ENCODE peak calls at places on chromosomes 13 and 19, in eight cellular contexts. K is A673, H is astrocyte, T is Calu3, W is ascending aorta, E is GM06990, L is right atrium auricular region, X is endothelial cell. B is an unnamed sample.

GRCh38 chr19:43934055-43934984 is 762 bp downstream of the ZNF45 start:
- DNase-seq in H (peak), T (no peak), L (no peak), K (peak), W (no peak), X (peak), E (no peak), B (no peak)

GRCh38 chr13:110212529-110212928 is 94.4 kb downstream of the COL4A1 start:
- DNase-seq in L (no peak), H (no peak), T (no peak), E (no peak), X (no peak), K (no peak), W (no peak), B (no peak)

GRCh38 chr19:48325265-48325910 is at the start of gene EMP3:
- DNase-seq in T (peak), W (peak), K (peak), L (peak), X (peak), H (peak), E (peak), B (peak)

GRCh38 chr19:53308339-53308811 is 25.2 kb upstream of the ZNF845 start:
- DNase-seq in X (peak), T (no peak), K (peak), L (no peak), W (no peak), H (no peak), E (no peak), B (no peak)

GRCh38 chr19:49809155-49809986 is 3.7 kb downstream of the FUZ start:
- DNase-seq in L (peak), K (peak), X (peak), W (peak), H (peak), T (no peak), E (no peak), B (no peak)

GRCh38 chr19:15014579-15014978 is 34.7 kb upstream of the CASP14 start:
- DNase-seq in E (no peak), W (no peak), H (no peak), X (no peak), K (peak), T (no peak), L (no peak), B (no peak)

GRCh38 chr19:13460045-13460444 is 46.2 kb downstream of the CACNA1A start:
- DNase-seq in E (no peak), X (no peak), T (no peak), L (no peak), H (no peak), W (no peak), K (no peak), B (no peak)

GRCh38 chr19:46691104-46691503 is 25.8 kb downstream of the PRKD2 start:
- DNase-seq in K (no peak), L (no peak), T (no peak), H (no peak), W (no peak), E (no peak), X (no peak), B (no peak)

GRCh38 chr19:19782783-19783182 is 38.8 kb downstream of the ZNF506 start:
- DNase-seq in E (no peak), W (no peak), T (no peak), K (no peak), L (no peak), H (no peak), X (no peak), B (no peak)

GRCh38 chr19:44142014-44142523 is 715 bp downstream of the ZNF234 start:
- DNase-seq in X (peak), W (no peak), T (peak), L (no peak), E (no peak), K (peak), H (peak), B (no peak)

GRCh38 chr19:46392252-46392801 is 21.0 kb downstream of the CCDC8 start:
- DNase-seq in H (peak), E (no peak), X (peak), W (no peak), L (no peak), K (peak), T (no peak), B (no peak)

GRCh38 chr19:35079826-35080225 is 35.8 kb upstream of the FXYD3 start:
- DNase-seq in L (no peak), X (no peak), K (no peak), E (no peak), W (no peak), T (no peak), H (no peak), B (no peak)

GRCh38 chr13:71830736-71831135 is 36.3 kb downstream of the DACH1 start:
- DNase-seq in H (no peak), L (no peak), K (no peak), E (no peak), T (no peak), X (no peak), W (no peak), B (no peak)

GRCh38 chr19:34508540-34508939 is 27.0 kb downstream of the WTIP start:
- DNase-seq in W (peak), X (no peak), E (no peak), H (no peak), K (no peak), L (no peak), T (no peak), B (no peak)

GRCh38 chr19:53868091-53868891 is 608 bp downstream of the MYADM start:
- DNase-seq in K (peak), L (peak), X (peak), H (no peak), T (peak), E (no peak), W (peak), B (no peak)

GRCh38 chr13:75308222-75308621 is 173.7 kb downstream of the TBC1D4 start:
- DNase-seq in L (no peak), H (no peak), T (no peak), W (no peak), X (no peak), E (no peak), K (no peak), B (no peak)

GRCh38 chr19:28737021-28737525 is 475.9 kb downstream of the UQCRFS1 start:
- DNase-seq in K (peak), W (no peak), L (no peak), T (peak), X (no peak), H (peak), E (peak), B (no peak)
- TF ChIP-seq CTCF in K (peak), W (peak), L (peak), T (peak), X (peak), H (peak), E (peak), B (no peak)

GRCh38 chr13:96819375-96819774 is 174.9 kb downstream of the OXGR1 start:
- DNase-seq in K (no peak), E (no peak), H (no peak), X (no peak), L (no peak), T (no peak), W (no peak), B (no peak)

GRCh38 chr13:96821381-96821780 is 172.9 kb downstream of the OXGR1 start:
- DNase-seq in E (no peak), X (no peak), T (no peak), W (no peak), K (no peak), H (peak), L (no peak), B (no peak)

GRCh38 chr13:96824110-96824509 is 170.2 kb downstream of the OXGR1 start:
- DNase-seq in T (no peak), K (no peak), W (no peak), H (peak), X (no peak), L (no peak), E (no peak), B (no peak)

GRCh38 chr13:96821971-96822370 is 172.3 kb downstream of the OXGR1 start:
- DNase-seq in H (no peak), W (no peak), X (no peak), K (no peak), T (no peak), E (no peak), L (no peak), B (no peak)

GRCh38 chr13:96822900-96823299 is 171.4 kb downstream of the OXGR1 start:
- DNase-seq in K (peak), W (no peak), E (no peak), T (peak), X (peak), L (no peak), H (no peak), B (no peak)
- TF ChIP-seq CTCF in K (peak), W (peak), E (peak), T (no peak), X (peak), L (no peak), H (no peak), B (no peak)

GRCh38 chr13:24406524-24406923 is 97.1 kb downstream of the C1QTNF9 start:
- DNase-seq in T (no peak), E (no peak), K (no peak), L (no peak), H (no peak), X (no peak), W (no peak), B (no peak)

DNA sequence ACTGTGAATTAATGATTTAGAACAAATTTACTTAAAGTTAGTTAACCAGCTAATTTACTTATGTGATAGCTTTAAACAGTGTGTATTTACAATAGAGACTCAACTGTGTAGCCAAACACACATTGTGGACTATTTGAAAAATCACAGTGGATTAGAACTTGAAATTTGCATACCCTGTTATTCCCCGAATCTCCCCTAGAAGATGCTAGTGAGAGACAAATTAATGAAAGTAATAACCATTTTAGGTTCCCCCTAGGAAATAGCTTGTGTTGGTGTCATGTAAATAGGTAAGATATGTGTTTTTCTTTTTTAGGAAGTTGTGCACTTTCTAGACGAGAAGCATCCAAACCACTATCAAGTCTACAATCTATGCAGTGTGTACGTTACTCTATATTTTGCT is 98.5 kb downstream of the C1QTNF9 start:
- DNase-seq in T (no peak), W (no peak), E (no peak), K (peak), H (no peak), L (no peak), X (no peak), B (no peak)
- TF ChIP-seq CTCF in T (no peak), W (no peak), E (peak), K (no peak), H (no peak), L (no peak), X (no peak), B (no peak)

GRCh38 chr13:33867472-33867871 is 49.5 kb downstream of the RFC3 start:
- DNase-seq in L (no peak), W (no peak), E (no peak), X (no peak), H (no peak), K (no peak), T (no peak), B (no peak)
- TF ChIP-seq CTCF in L (no peak), W (no peak), E (no peak), X (no peak), H (no peak), K (peak), T (no peak), B (no peak)

DNA sequence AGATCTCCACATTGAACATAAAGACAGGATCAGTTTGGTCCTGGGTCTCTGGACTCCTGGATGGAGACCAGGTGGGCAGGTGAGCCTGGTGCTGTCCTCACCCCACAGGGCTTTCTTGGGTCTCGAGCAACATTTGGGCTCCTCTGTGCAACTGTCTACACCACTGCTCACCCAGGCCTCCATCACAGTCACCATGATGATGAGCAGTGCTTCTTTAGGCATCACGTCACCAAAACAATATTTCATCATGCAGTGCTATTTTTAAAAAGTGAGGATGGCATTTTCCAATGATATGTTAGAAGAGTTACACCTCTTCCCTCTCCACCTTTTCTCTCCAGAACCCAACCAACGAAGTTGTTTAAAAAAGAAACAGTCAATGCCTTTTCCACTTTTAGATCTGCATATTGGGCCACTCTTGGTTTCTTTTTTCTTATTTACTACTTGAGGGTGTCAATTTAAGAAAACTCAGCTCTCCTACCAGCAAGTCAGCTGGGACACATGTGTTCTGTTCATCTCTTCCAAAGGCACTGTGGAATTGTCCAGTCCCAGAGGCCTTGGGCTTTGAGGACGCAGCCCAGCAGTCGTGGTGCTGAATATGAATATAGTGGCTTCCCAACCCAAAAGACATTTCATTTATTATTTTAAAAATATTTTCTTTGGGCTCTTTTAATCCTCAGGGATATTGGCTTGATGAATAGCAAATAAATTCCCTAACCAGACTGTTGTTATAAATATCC is 405.6 kb downstream of the KCNRG start:
- DNase-seq in X (no peak), W (no peak), L (no peak), K (no peak), T (no peak), H (no peak), E (no peak), B (no peak)
- TF ChIP-seq CTCF in X (no peak), W (no peak), L (no peak), K (no peak), T (no peak), H (no peak), E (no peak), B (no peak)

GRCh38 chr19:40234429-40235237 is 8.1 kb upstream of the CCNP start:
- DNase-seq in E (no peak), H (no peak), X (no peak), T (no peak), K (no peak), L (no peak), W (no peak), B (no peak)

GRCh38 chr19:40236026-40236355 is 9.5 kb upstream of the CCNP start:
- DNase-seq in H (no peak), X (no peak), T (no peak), L (no peak), E (no peak), W (no peak), K (no peak), B (no peak)

GRCh38 chr19:40236366-40236765 is 9.9 kb upstream of the CCNP start:
- DNase-seq in X (no peak), L (no peak), E (no peak), W (no peak), K (no peak), T (no peak), H (no peak), B (no peak)

GRCh38 chr19:40233811-40234389 is 7.4 kb upstream of the CCNP start:
- DNase-seq in T (no peak), E (no peak), H (no peak), K (no peak), W (no peak), L (no peak), X (no peak), B (no peak)

DNA sequence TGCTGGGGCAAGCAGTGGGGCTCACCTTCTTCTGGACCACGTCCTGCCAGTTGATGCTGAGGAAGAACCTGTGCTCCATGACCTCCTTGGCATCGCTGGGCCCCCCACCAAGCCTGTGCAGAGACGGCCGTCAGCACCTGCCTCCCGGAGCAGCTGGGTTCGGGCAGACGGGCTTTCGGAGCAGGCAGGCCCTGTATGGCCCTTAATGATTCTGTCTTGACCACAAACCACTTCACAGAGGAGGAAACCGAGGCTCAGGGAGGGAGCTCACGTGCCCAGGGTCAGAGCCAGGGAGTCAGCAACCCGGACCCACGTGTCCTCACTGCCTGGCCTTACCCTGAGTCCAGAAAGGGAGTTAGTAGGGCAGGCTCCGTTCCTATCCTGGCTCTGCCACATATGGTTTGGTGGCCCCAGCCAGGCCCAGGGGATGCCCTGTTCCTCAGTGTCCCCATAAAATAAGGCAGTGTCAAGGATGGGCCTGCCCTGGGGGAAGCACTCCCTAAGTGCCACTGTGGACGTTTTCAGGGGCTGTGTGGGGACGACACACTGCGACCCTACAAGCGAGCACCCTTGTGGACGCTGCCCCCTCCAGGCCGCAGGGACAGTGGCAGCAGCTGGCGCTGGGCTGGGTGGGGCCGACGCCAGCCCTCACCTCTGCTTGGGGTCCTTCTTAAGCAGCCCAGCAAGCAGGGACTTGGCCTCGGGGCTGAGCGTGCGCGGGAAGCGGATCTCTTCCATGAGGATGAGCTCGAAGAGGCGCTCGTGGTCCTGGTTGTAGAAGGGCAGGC is 8.9 kb upstream of the CCNP start:
- DNase-seq in H (no peak), L (no peak), E (no peak), W (no peak), K (no peak), T (no peak), X (no peak), B (no peak)
- TF ChIP-seq CTCF in H (no peak), L (no peak), E (no peak), W (no peak), K (peak), T (no peak), X (no peak), B (no peak)

GRCh38 chr13:66617786-66618185 is 612.4 kb downstream of the PCDH9 start:
- DNase-seq in T (no peak), W (no peak), H (no peak), L (no peak), K (no peak), E (no peak), X (no peak), B (no peak)

GRCh38 chr13:66623129-66623528 is 607.0 kb downstream of the PCDH9 start:
- DNase-seq in E (no peak), W (no peak), L (no peak), T (no peak), K (no peak), H (no peak), X (no peak), B (no peak)

GRCh38 chr13:66612983-66613382 is 617.2 kb downstream of the PCDH9 start:
- DNase-seq in H (no peak), W (no peak), T (no peak), K (no peak), X (no peak), L (no peak), E (no peak), B (no peak)

GRCh38 chr13:66624302-66624701 is 605.8 kb downstream of the PCDH9 start:
- DNase-seq in L (no peak), X (no peak), E (no peak), W (no peak), H (no peak), T (no peak), K (no peak), B (no peak)

DNA sequence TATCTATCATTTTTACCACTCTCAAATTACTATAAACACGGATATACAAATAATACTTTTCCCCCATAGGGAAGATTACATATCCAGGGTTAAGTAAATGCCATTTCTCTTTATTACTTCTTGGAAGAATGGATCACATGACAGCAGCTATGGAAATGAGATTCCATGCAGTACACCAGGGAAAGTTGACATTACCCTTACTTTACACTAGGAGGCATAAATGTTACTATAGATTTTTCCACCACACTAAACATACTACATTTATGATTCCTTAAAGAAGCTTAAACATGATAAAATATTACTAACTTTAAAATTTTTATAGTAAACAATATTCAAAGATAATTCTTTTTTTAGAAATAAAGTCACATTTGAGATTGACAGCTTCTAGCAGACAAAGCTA is 611.4 kb downstream of the PCDH9 start:
- DNase-seq in E (no peak), H (peak), T (no peak), W (no peak), K (peak), X (no peak), L (no peak), B (no peak)
- TF ChIP-seq CTCF in E (no peak), H (peak), T (no peak), W (no peak), K (peak), X (peak), L (no peak), B (no peak)

DNA sequence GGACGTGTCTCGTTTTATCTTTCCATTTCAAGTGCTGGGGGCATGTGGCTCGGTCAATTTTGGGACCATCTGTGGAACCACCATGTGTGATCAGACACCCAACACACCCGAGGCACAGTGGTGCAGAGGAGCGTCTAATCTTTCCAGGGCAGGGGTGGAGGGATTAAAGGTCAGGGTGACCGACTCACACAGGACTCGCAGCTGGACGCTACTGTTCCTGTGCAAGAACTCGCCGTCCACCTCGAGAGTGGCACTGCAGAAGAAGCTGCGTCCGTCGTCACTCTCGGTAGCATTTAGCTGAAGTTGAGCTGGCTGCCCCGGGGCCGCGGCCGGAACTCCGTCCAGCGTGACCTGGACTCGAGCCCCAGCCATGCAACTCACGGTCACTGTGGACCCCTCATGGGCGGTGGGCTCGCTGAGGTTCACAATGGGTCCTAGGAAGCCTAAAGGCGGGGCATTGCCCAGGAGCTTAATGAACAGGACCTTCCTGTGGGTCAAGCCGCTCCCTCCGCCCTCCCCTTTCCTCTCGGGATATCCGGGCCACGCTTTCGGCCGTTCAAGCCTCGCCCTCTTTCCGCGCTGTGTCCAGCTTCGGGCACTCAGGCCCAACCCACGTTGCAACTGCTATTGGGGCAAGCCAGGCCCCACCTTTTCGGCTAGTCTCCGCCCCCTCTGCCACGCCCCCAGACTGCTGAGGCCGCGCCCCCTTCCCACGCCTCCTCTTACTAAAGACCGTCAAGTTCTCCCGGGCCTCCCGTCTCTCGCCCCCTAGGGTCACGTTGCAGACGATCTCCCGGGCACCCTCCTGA is 1.2 kb upstream of the RAVER1 start:
- DNase-seq in T (peak), L (peak), K (peak), E (no peak), W (peak), H (peak), X (peak), B (peak)
- TF ChIP-seq CTCF in T (no peak), L (no peak), K (peak), E (no peak), W (no peak), H (no peak), X (no peak), B (no peak)

B was measured in omental fat pad.